ENCODE peak calls at places on chromosome 21, in ten cellular contexts. G, C, R, X, Y, N, H, V, L and J are unnamed samples.

GRCh38 chr21:37845535-37845934 is 70.7 kb downstream of the KCNJ6 start:
- DNase-seq in G (no peak), C (no peak), R (no peak), X (no peak), Y (no peak), N (no peak), H (no peak), V (no peak), L (no peak), J (no peak)

GRCh38 chr21:34830386-34831140 is 161.8 kb downstream of the CLIC6 start:
- DNase-seq in G (no peak), C (peak), R (no peak), X (no peak), Y (no peak), N (no peak), H (no peak), V (no peak), L (no peak), J (no peak)

GRCh38 chr21:46142581-46143473 is 12.6 kb downstream of the FTCD start:
- DNase-seq in G (no peak), C (no peak), R (peak), X (peak), Y (no peak), N (no peak), H (no peak), V (no peak), L (no peak), J (no peak)

GRCh38 chr21:36976882-36977651 is 10.6 kb upstream of the HLCS start:
- DNase-seq in G (no peak), C (peak), R (no peak), X (no peak), Y (peak), N (peak), H (no peak), V (peak), L (peak), J (peak)

GRCh38 chr21:41687633-41688032 is 79.2 kb downstream of the RIPK4 start:
- DNase-seq in G (no peak), C (no peak), R (no peak), X (no peak), Y (no peak), N (no peak), H (no peak), V (no peak), L (no peak), J (no peak)

GRCh38 chr21:38807481-38807880 is 1.8 kb downstream of the ETS2 start:
- DNase-seq in G (no peak), C (no peak), R (no peak), X (no peak), Y (no peak), N (no peak), H (no peak), V (no peak), L (no peak), J (peak)

GRCh38 chr21:28938726-28939125 is 54.0 kb downstream of the LTN1 start:
- DNase-seq in G (no peak), C (peak), R (no peak), X (no peak), Y (no peak), N (no peak), H (no peak), V (no peak), L (no peak), J (no peak)

GRCh38 chr21:37758997-37759396 is 157.3 kb downstream of the KCNJ6 start:
- DNase-seq in G (no peak), C (peak), R (no peak), X (no peak), Y (no peak), N (peak), H (no peak), V (peak), L (no peak), J (peak)

GRCh38 chr21:31873696-31874599 is 1.1 kb downstream of the HUNK start:
- DNase-seq in G (peak), C (peak), R (peak), X (peak), Y (peak), N (peak), H (peak), V (no peak), L (no peak), J (no peak)

GRCh38 chr21:41460578-41461527 is 34.8 kb downstream of the MX1 start:
- DNase-seq in G (no peak), C (peak), R (peak), X (peak), Y (peak), N (peak), H (peak), V (peak), L (peak), J (peak)

GRCh38 chr21:41251961-41252642 is 64.5 kb upstream of the FAM3B start:
- DNase-seq in G (no peak), C (no peak), R (no peak), X (no peak), Y (no peak), N (no peak), H (no peak), V (no peak), L (no peak), J (peak)

GRCh38 chr21:32524010-32524719 is 61.2 kb downstream of the TCP10L start:
- DNase-seq in G (no peak), C (no peak), R (peak), X (peak), Y (no peak), N (no peak), H (no peak), V (peak), L (no peak), J (peak)

GRCh38 chr21:33655591-33656221 is 13.4 kb downstream of the ITSN1 start:
- DNase-seq in G (no peak), C (no peak), R (no peak), X (no peak), Y (no peak), N (peak), H (no peak), V (peak), L (no peak), J (peak)

GRCh38 chr21:41960386-41960785 is 6.6 kb upstream of the C2CD2 start:
- DNase-seq in G (no peak), C (no peak), R (no peak), X (no peak), Y (no peak), N (no peak), H (no peak), V (no peak), L (no peak), J (no peak)